ENCODE peak calls at places on chromosomes 7 and 10, in ten cellular contexts. G is fibroblast of the aortic adventitia; Y is mesendoderm; F is AG04449; W is adrenal gland; O is Calu3; B is cardiac muscle cell; D is activated CD4-positive, alpha-beta memory T cell treated with anti-CD3 and anti-CD28 coated beads for 36 hours; H is hypothalamus; R is iris pigment epithelial cell. S is an unnamed sample.

GRCh38 chr7:157693071-157693520 is 356.3 kb downstream of the DNAJB6 start:
- DNase-seq in W (peak; percentile 5), B (no peak), H (no peak), R (no peak), O (no peak), F (no peak), D (no peak), Y (no peak), G (no peak), S (no peak)

GRCh38 chr10:102713483-102713813 is 749 bp downstream of the ARL3 start:
- DNase-seq in D (no peak), F (no peak), B (no peak), W (no peak), Y (no peak), O (no peak), G (no peak), H (peak; percentile 56), R (no peak), S (no peak)

GRCh38 chr7:149735181-149735602 is 38.2 kb downstream of the ZNF467 start:
- DNase-seq in O (no peak), W (no peak), R (no peak), B (no peak), G (no peak), D (no peak), H (no peak), Y (no peak), F (no peak), S (no peak)

GRCh38 chr7:104643587-104644217 is 315.3 kb downstream of the LHFPL3 start:
- DNase-seq in Y (peak; percentile 47), O (peak; percentile 3), F (no peak), R (peak; percentile 15), D (no peak), H (no peak), W (no peak), B (peak; percentile 31), G (peak; percentile 37), S (no peak)

GRCh38 chr7:16918288-16918895 is 36.6 kb upstream of the AGR3 start:
- DNase-seq in R (peak; percentile 61), H (no peak), W (peak; percentile 37), D (no peak), O (peak; percentile 60), B (peak; percentile 61), G (peak; percentile 71), F (no peak), Y (peak; percentile 52), S (peak; percentile 22)

GRCh38 chr7:24521917-24522583 is 51.2 kb upstream of the PALS2 start:
- DNase-seq in F (no peak), D (no peak), G (no peak), B (no peak), R (no peak), O (no peak), Y (peak; percentile 42), H (no peak), W (no peak), S (no peak)

GRCh38 chr10:75616874-75617478 is 185.6 kb downstream of the LRMDA start:
- DNase-seq in F (no peak), D (no peak), B (no peak), O (no peak), R (no peak), Y (no peak), W (no peak), H (no peak), G (no peak), S (peak; percentile 56)

GRCh38 chr10:26621889-26622681 is 75.4 kb upstream of the PDSS1 start:
- DNase-seq in H (no peak), F (no peak), Y (peak; percentile 51), G (peak; percentile 5), D (peak; percentile 57), O (peak; percentile 64), R (peak; percentile 7), W (peak; percentile 38), B (peak; percentile 36), S (peak; percentile 37)

GRCh38 chr7:142592664-142593063 is 156.6 kb upstream of the PRSS1 start:
- DNase-seq in F (no peak), O (no peak), B (no peak), Y (no peak), G (no peak), R (no peak), H (no peak), W (no peak), D (no peak), S (no peak)

GRCh38 chr7:151426486-151426905 is 13.4 kb downstream of the CRYGN start:
- DNase-seq in O (peak; percentile 46), G (peak; percentile 95), W (peak; percentile 87), H (no peak), R (peak; percentile 95), B (no peak), D (no peak), F (peak; percentile 65), Y (no peak), S (peak; percentile 81)

S was measured in thyroid gland.